ENCODE peak calls at places on chromosomes 1 and 21, in six cellular contexts. L is SK-N-SH, C is HCT116, U is neural progenitor cell, A is PC-3, P is MM.1S. S is an unnamed sample.

GRCh38 chr1:16109571-16109970 is 36.1 kb upstream of the FAM131C start:
- DNase-seq in L (no peak), C (no peak), U (no peak), A (no peak), P (no peak), S (peak)

GRCh38 chr1:206554201-206554600 is 46.9 kb downstream of the RASSF5 start:
- DNase-seq in L (no peak), C (no peak), U (no peak), A (no peak), P (no peak), S (no peak)

GRCh38 chr1:110214454-110215404 is 4.6 kb downstream of the KCNC4 start:
- DNase-seq in L (peak), C (no peak), U (no peak), A (peak), P (no peak), S (peak)

GRCh38 chr21:19420607-19421006 is 1017.0 kb upstream of the TMPRSS15 start:
- DNase-seq in L (no peak), C (no peak), U (no peak), A (no peak), P (no peak), S (no peak)

GRCh38 chr1:46487818-46488218 is 1.8 kb upstream of the DMBX1 start:
- DNase-seq in L (no peak), C (no peak), U (peak), A (no peak), P (no peak), S (no peak)

GRCh38 chr1:94105957-94106529 is 14.9 kb downstream of the ABCA4 start:
- DNase-seq in L (no peak), C (no peak), U (no peak), A (no peak), P (peak), S (peak)

GRCh38 chr21:37208056-37208705 is 59.0 kb downstream of the VPS26C start:
- DNase-seq in L (peak), C (no peak), U (no peak), A (no peak), P (peak), S (peak)

GRCh38 chr1:248821641-248822040 is 4.1 kb downstream of the SH3BP5L start:
- DNase-seq in L (no peak), C (no peak), U (no peak), A (no peak), P (no peak), S (no peak)

GRCh38 chr1:224632381-224632871 is 16.3 kb downstream of the CNIH3 start:
- DNase-seq in L (no peak), C (no peak), U (no peak), A (peak), P (no peak), S (peak)

GRCh38 chr1:227654431-227654830 is 80.7 kb downstream of the JMJD4 start:
- DNase-seq in L (no peak), C (no peak), U (no peak), A (peak), P (no peak), S (no peak)

GRCh38 chr1:24416666-24417391 is 1.2 kb downstream of the NIPAL3 start:
- DNase-seq in L (no peak), C (no peak), U (no peak), A (peak), P (peak), S (peak)

GRCh38 chr1:116448785-116449385 is 75.8 kb downstream of the ATP1A1 start:
- DNase-seq in L (no peak), C (no peak), U (no peak), A (peak), P (no peak), S (no peak)

GRCh38 chr1:34684246-34684645 is 70.6 kb upstream of the GJB5 start:
- DNase-seq in L (no peak), C (no peak), U (no peak), A (no peak), P (no peak), S (no peak)

GRCh38 chr1:231934797-231935196 is 308.2 kb downstream of the DISC1 start:
- DNase-seq in L (no peak), C (no peak), U (peak), A (peak), P (no peak), S (no peak)

GRCh38 chr1:3671371-3672180 is 19.3 kb downstream of the TP73 start:
- DNase-seq in L (no peak), C (no peak), U (no peak), A (peak), P (no peak), S (no peak)

GRCh38 chr21:14763695-14764064 is 217.6 kb upstream of the SAMSN1 start:
- DNase-seq in L (no peak), C (no peak), U (no peak), A (no peak), P (peak), S (no peak)

GRCh38 chr1:160076295-160076694 is 5.0 kb upstream of the KCNJ9 start:
- DNase-seq in L (no peak), C (no peak), U (no peak), A (no peak), P (no peak), S (peak)

GRCh38 chr1:92931691-92932090 is 29.6 kb downstream of the DIPK1A start:
- DNase-seq in L (no peak), C (no peak), U (no peak), A (peak), P (no peak), S (no peak)

GRCh38 chr1:158089925-158090675 is 90.6 kb upstream of the CD1D start:
- DNase-seq in L (no peak), C (no peak), U (no peak), A (no peak), P (no peak), S (no peak)

GRCh38 chr1:32342704-32343103 is 6.7 kb upstream of the MARCKSL1 start:
- DNase-seq in L (no peak), C (no peak), U (no peak), A (no peak), P (no peak), S (no peak)

GRCh38 chr1:201334325-201335173 is 42.9 kb downstream of the TNNT2 start:
- DNase-seq in L (no peak), C (no peak), U (no peak), A (no peak), P (no peak), S (peak)

GRCh38 chr21:45525153-45525909 is 16.9 kb downstream of the SLC19A1 start:
- DNase-seq in L (no peak), C (no peak), U (no peak), A (no peak), P (no peak), S (no peak)

GRCh38 chr21:25881524-25882376 is 147.0 kb downstream of the GABPA start:
- DNase-seq in L (peak), C (peak), U (peak), A (peak), P (peak), S (peak)

GRCh38 chr1:246165826-246166709 is 341.0 kb downstream of the SMYD3 start:
- DNase-seq in L (no peak), C (no peak), U (no peak), A (no peak), P (no peak), S (no peak)

GRCh38 chr1:156584813-156585212 is 5.3 kb downstream of the TTC24 start:
- DNase-seq in L (peak), C (no peak), U (peak), A (peak), P (no peak), S (no peak)

GRCh38 chr1:41436281-41437010 is 48.0 kb downstream of the EDN2 start:
- DNase-seq in L (no peak), C (no peak), U (no peak), A (no peak), P (no peak), S (no peak)

GRCh38 chr21:34186119-34186719 is 112.8 kb downstream of the MRPS6 start:
- DNase-seq in L (no peak), C (no peak), U (no peak), A (no peak), P (no peak), S (no peak)

GRCh38 chr1:20100632-20101355 is 18.5 kb downstream of the PLA2G2D start:
- DNase-seq in L (peak), C (peak), U (peak), A (peak), P (peak), S (peak)

GRCh38 chr1:11648039-11648438 is 6.2 kb downstream of the FBXO2 start:
- DNase-seq in L (no peak), C (no peak), U (no peak), A (no peak), P (no peak), S (no peak)

GRCh38 chr1:183470147-183470960 is 1.9 kb upstream of the SMG7 start:
- DNase-seq in L (peak), C (peak), U (peak), A (peak), P (peak), S (peak)

GRCh38 chr1:32900956-32901822 is at the start of gene TMEM54:
- DNase-seq in L (peak), C (no peak), U (peak), A (peak), P (no peak), S (peak)

GRCh38 chr21:35508389-35508888 is 459.3 kb upstream of the RUNX1 start:
- DNase-seq in L (no peak), C (peak), U (peak), A (peak), P (no peak), S (peak)

GRCh38 chr1:209678981-209679539 is 3.8 kb downstream of the G0S2 start:
- DNase-seq in L (no peak), C (no peak), U (no peak), A (no peak), P (no peak), S (no peak)

GRCh38 chr1:160161965-160162705 is 10.7 kb downstream of the ATP1A4 start:
- DNase-seq in L (no peak), C (no peak), U (peak), A (no peak), P (no peak), S (peak)

GRCh38 chr1:5720045-5720444 is 272.2 kb downstream of the NPHP4 start:
- DNase-seq in L (no peak), C (no peak), U (no peak), A (no peak), P (no peak), S (no peak)
- H3K9ac ChIP-seq in L (no peak), C (no peak), U (no peak), A (no peak), P (no peak), S (no peak)

DNA sequence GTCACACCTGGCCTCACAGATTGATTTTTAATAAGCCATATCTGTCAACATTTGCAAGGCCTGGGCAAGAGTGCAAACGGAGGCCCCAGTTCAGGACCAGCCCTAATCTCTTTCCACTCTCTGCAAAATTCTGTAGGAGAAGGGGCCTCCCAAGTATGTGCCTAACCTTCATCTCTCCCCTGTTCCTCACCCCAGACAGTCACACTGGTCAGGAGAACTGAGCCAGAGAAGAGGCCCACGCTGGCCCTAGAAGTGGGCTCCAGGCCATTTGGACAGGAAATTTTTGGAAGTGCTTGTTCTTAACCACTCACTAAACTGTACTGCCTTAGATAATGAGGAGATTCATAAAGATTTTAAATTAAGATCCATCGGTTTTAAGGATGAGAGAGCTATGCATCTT is 129.7 kb upstream of the ADGRL2 start:
- DNase-seq in L (no peak), C (no peak), U (no peak), A (no peak), P (no peak), S (peak)
- H2AFZ ChIP-seq in L (peak), C (no peak), U (no peak), A (no peak), P (no peak), S (peak)

GRCh38 chr1:8371372-8371991 is 53.6 kb downstream of the SLC45A1 start:
- DNase-seq in L (no peak), C (no peak), U (no peak), A (no peak), P (no peak), S (peak)
- TF ChIP-seq EZH2phosphoT487 in L (no peak), C (no peak), U (no peak), A (no peak), P (no peak), S (no peak)

DNA sequence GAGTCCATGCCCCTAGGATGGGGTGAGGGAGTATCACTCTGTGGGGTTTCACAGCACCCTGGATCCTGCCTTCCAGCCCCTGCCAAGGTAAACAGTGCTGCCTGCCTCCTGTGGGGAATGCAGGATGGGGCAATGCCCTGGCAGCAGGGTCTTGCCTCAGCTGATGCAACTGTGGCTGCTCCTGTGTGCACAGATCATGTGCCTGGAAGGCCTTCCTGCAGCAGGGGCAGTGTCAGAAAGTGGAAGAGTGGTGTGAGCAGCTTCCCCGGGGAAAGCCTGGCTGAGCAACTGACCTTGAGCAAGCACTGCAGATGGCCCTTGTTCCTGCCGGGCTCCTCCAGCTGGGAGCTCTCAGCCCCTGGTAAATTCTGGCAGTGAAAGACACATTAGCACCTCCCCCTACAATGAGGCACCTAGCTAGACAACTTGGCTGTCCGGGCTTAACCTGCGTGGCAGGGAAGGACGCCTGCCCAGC is 9.9 kb downstream of the TOR3A start:
- DNase-seq in L (no peak), C (no peak), U (no peak), A (no peak), P (no peak), S (peak)
- H3K9ac ChIP-seq in L (no peak), C (no peak), U (no peak), A (no peak), P (no peak), S (peak)

DNA sequence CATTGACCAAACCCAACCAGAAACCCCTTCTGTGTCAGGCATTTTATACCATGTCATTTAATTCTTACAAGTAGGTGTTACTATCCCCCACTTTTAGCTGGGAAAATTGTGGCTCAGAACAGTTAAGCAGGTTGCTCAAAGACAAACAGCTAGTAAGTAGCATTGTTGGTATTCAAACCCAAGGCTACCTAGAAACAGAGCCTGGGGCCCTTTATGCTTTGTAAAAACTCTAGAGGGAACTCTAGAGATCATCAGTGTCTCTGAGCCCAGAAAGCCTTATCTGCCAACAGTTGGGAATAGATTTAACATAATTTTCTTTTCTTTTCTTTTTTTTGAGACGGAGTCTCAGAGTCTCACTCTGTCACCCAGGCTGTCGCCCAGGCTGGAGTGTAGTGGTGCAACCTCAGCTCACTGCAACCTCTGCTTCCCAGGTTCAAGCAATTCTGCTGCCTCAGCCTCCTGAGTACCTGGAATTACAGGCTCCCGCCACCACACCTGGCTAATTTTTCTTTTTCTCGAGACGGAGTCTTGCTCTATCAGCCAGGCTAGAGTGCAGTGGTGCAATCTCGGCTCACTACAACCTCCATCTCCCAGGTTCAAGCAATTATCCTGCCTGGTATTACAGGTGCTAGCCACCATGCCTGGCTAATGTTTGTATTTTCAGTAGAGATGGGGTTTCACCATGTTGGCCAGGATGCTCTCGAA is 48.5 kb upstream of the OSBPL9 start:
- DNase-seq in L (no peak), C (no peak), U (no peak), A (peak), P (no peak), S (peak)
- H2AFZ ChIP-seq in L (no peak), C (no peak), U (no peak), A (no peak), P (peak), S (no peak)

GRCh38 chr1:162977944-162978568 is 91.1 kb upstream of the RGS4 start:
- DNase-seq in L (peak), C (no peak), U (no peak), A (no peak), P (no peak), S (peak)
- TF ChIP-seq EZH2phosphoT487 in L (no peak), C (no peak), U (no peak), A (no peak), P (no peak), S (no peak)

DNA sequence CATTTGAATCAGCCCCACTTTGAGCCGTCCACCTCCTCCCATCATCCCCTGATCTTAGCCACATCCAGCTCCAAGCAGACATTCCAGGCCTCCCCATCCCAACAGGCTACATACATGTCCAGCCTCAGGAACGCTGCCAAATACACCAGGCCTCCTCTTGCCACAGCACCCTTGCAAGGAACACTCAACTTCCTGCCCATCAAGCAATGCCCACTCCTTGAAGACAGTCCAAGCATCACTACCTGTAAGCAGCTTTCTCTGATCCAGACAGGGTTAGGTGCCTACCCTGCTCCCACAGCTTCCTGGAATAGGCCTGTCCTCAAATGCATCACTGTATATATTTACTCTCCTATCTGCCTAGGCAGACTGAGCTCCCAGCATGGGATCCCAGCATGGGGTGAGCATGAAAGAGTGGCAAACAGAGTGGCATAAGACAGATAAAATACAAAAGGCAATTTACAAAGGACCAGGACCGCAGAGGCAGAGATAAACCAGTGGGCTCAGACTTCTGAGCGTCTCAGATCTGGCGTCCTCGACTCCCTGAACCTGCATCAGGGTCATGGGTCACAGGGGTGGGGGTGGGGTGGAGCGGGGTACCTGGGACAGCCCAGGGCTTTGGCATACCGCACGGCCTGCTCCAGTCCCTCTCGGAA is 816 bp downstream of the HYI start:
- DNase-seq in L (no peak), C (no peak), U (peak), A (peak), P (no peak), S (peak)
- H3K9ac ChIP-seq in L (no peak), C (peak), U (no peak), A (peak), P (peak), S (peak)

GRCh38 chr1:30358510-30358909 is 364.9 kb downstream of the MATN1 start:
- DNase-seq in L (no peak), C (no peak), U (peak), A (no peak), P (no peak), S (no peak)
- H2AFZ ChIP-seq in L (no peak), C (no peak), U (no peak), A (no peak), P (no peak), S (no peak)